ENCODE peak calls at places on chromosome 3, in four cellular contexts. One of them, this sample, is unnamed.

GRCh38 chr3:109413049-109413448 is 75.7 kb upstream of the DPPA4 start:
- DNase-seq in uterus: no peak
- DNase-seq in adrenal gland: no peak
- DNase-seq in heart left ventricle: no peak
- DNase-seq in this sample: no peak

GRCh38 chr3:172042136-172042535 is 2.8 kb downstream of the FNDC3B start:
- DNase-seq in uterus: no peak
- DNase-seq in adrenal gland: no peak
- DNase-seq in heart left ventricle: no peak
- DNase-seq in this sample: no peak

GRCh38 chr3:13148561-13149330 is 75.5 kb upstream of the IQSEC1 start:
- DNase-seq in uterus: no peak
- DNase-seq in adrenal gland: no peak
- DNase-seq in heart left ventricle: no peak
- DNase-seq in this sample: no peak

GRCh38 chr3:133803474-133803873 is 2.1 kb upstream of the SRPRB start:
- DNase-seq in uterus: no peak
- DNase-seq in adrenal gland: no peak
- DNase-seq in heart left ventricle: no peak
- DNase-seq in this sample: no peak

GRCh38 chr3:69806735-69807438 is 67.6 kb downstream of the MITF start:
- DNase-seq in uterus: no peak
- DNase-seq in adrenal gland: no peak
- DNase-seq in heart left ventricle: no peak
- DNase-seq in this sample: no peak

GRCh38 chr3:132629928-132630327 is 29.7 kb downstream of the ACAD11 start:
- DNase-seq in uterus: no peak
- DNase-seq in adrenal gland: no peak
- DNase-seq in heart left ventricle: no peak
- DNase-seq in this sample: no peak

GRCh38 chr3:195001961-195002861 is 268.7 kb downstream of the XXYLT1 start:
- DNase-seq in uterus: peak; percentile 36
- DNase-seq in adrenal gland: no peak
- DNase-seq in heart left ventricle: peak; percentile 79
- DNase-seq in this sample: no peak

GRCh38 chr3:51719413-51720025 is 12.7 kb downstream of the GRM2 start:
- DNase-seq in uterus: no peak
- DNase-seq in adrenal gland: no peak
- DNase-seq in heart left ventricle: no peak
- DNase-seq in this sample: no peak

GRCh38 chr3:27166888-27167287 is 202.3 kb downstream of the NEK10 start:
- DNase-seq in uterus: no peak
- DNase-seq in adrenal gland: no peak
- DNase-seq in heart left ventricle: no peak
- DNase-seq in this sample: no peak

GRCh38 chr3:46829699-46830208 is 33.5 kb downstream of the MYL3 start:
- DNase-seq in uterus: no peak
- DNase-seq in adrenal gland: no peak
- DNase-seq in heart left ventricle: no peak
- DNase-seq in this sample: no peak

GRCh38 chr3:184727357-184728060 is 15.6 kb upstream of the MAGEF1 start:
- DNase-seq in uterus: peak; percentile 82
- DNase-seq in adrenal gland: peak; percentile 56
- DNase-seq in heart left ventricle: peak; percentile 66
- DNase-seq in this sample: no peak

GRCh38 chr3:187130346-187131066 is 8.8 kb downstream of the RPL39L start:
- DNase-seq in uterus: no peak
- DNase-seq in adrenal gland: no peak
- DNase-seq in heart left ventricle: no peak
- DNase-seq in this sample: no peak

GRCh38 chr3:163768048-163768447 is 1310.2 kb downstream of the SI start:
- DNase-seq in uterus: no peak
- DNase-seq in adrenal gland: no peak
- DNase-seq in heart left ventricle: no peak
- DNase-seq in this sample: no peak

GRCh38 chr3:154818676-154819255 is 261.4 kb upstream of the MME start:
- DNase-seq in uterus: no peak
- DNase-seq in adrenal gland: no peak
- DNase-seq in heart left ventricle: no peak
- DNase-seq in this sample: no peak

GRCh38 chr3:185824051-185824466 is 783 bp downstream of the IGF2BP2 start:
- DNase-seq in uterus: peak; percentile 27
- DNase-seq in adrenal gland: peak; percentile 51
- DNase-seq in heart left ventricle: peak; percentile 30
- DNase-seq in this sample: no peak
- TF ChIP-seq POLR2A in uterus: no peak
- TF ChIP-seq POLR2A in adrenal gland: no peak
- TF ChIP-seq POLR2A in heart left ventricle: no peak
- TF ChIP-seq POLR2A in this sample: no peak

DNA sequence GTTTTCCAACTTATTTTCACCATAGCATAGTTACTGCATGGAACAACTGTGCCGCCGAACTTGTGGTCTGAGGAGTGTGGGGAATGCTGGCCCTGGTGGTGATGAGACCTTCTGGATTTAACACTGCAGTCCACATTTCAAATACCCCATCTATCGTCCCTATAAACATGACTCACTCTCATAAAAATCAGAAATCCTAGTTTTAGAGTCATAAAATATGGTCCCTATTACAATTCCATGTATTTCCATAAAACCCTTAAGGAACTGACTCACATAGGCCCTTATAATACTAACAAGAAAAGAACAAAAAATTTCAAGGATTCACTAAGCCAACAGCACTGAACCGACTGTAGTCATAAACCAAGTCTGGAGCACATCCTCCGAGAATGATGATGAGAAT is 147.2 kb downstream of the FOXP1 start:
- DNase-seq in uterus: no peak
- DNase-seq in adrenal gland: no peak
- DNase-seq in heart left ventricle: no peak
- DNase-seq in this sample: no peak
- H3K4me3 ChIP-seq in uterus: no peak overlapping the region
- H3K4me3 ChIP-seq in adrenal gland: no peak overlapping the region
- H3K4me3 ChIP-seq in heart left ventricle: no peak overlapping the region
- H3K4me3 ChIP-seq in this sample: no peak overlapping the region

GRCh38 chr3:14424711-14425573 is 22.5 kb downstream of the SLC6A6 start:
- DNase-seq in uterus: no peak
- DNase-seq in adrenal gland: no peak
- DNase-seq in heart left ventricle: no peak
- DNase-seq in this sample: no peak

GRCh38 chr3:14423963-14424362 is 21.6 kb downstream of the SLC6A6 start:
- DNase-seq in uterus: no peak
- DNase-seq in adrenal gland: no peak
- DNase-seq in heart left ventricle: no peak
- DNase-seq in this sample: no peak

GRCh38 chr3:14423197-14423743 is 20.9 kb downstream of the SLC6A6 start:
- DNase-seq in uterus: no peak
- DNase-seq in adrenal gland: no peak
- DNase-seq in heart left ventricle: no peak
- DNase-seq in this sample: no peak

GRCh38 chr3:14426305-14426620 is 23.9 kb downstream of the SLC6A6 start:
- DNase-seq in uterus: no peak
- DNase-seq in adrenal gland: no peak
- DNase-seq in heart left ventricle: no peak
- DNase-seq in this sample: no peak

DNA sequence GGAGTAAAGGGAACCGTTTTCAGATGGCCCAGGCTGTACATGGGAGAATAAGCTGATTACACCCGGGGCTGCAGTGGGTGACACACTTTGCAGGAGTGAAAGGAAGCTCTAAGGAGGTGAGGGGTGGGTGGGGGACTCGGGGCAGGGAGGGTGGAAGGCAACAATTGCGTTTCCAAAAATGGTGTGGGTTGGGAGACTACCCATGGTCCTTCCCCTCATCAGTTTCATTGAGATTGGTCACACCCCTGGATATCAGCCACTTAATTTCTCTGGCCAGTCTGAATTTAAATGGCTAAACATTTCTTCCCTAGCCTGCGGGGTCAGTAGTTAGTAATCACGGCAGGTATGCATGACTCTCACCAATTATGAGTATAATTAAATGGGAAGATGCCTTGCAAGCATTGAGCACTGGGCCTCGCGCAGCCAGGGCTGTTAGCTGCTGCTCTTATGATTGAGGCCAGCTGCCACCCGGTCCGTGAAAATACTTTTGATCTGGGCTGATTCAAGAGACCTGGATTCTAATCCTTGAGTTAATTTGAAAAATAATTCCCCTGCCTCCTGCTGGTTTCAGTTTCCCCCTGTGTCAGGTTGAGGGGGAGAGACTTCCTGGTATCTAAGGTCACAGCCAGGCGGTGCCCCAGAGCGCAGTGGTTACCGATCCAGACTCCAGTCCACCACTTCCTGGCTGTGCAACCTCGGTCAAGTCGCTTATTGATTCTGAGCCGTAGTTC is 23.3 kb downstream of the SLC6A6 start:
- DNase-seq in uterus: no peak
- DNase-seq in adrenal gland: no peak
- DNase-seq in heart left ventricle: no peak
- DNase-seq in this sample: no peak
- H3K4me1 ChIP-seq in uterus: no peaks in the 10 kb centered on the region
- H3K4me1 ChIP-seq in adrenal gland: peaks cover 52% of the 10 kb centered on the region
- H3K4me1 ChIP-seq in heart left ventricle: no peaks in the 10 kb centered on the region
- H3K4me1 ChIP-seq in this sample: peaks cover 32% of the 10 kb centered on the region

GRCh38 chr3:25151497-25151896 is 276.6 kb upstream of the RARB start:
- DNase-seq in uterus: no peak
- DNase-seq in adrenal gland: no peak
- DNase-seq in heart left ventricle: no peak
- DNase-seq in this sample: no peak
- TF ChIP-seq POLR2A in uterus: no peak
- TF ChIP-seq POLR2A in adrenal gland: no peak
- TF ChIP-seq POLR2A in heart left ventricle: no peak
- TF ChIP-seq POLR2A in this sample: no peak

DNA sequence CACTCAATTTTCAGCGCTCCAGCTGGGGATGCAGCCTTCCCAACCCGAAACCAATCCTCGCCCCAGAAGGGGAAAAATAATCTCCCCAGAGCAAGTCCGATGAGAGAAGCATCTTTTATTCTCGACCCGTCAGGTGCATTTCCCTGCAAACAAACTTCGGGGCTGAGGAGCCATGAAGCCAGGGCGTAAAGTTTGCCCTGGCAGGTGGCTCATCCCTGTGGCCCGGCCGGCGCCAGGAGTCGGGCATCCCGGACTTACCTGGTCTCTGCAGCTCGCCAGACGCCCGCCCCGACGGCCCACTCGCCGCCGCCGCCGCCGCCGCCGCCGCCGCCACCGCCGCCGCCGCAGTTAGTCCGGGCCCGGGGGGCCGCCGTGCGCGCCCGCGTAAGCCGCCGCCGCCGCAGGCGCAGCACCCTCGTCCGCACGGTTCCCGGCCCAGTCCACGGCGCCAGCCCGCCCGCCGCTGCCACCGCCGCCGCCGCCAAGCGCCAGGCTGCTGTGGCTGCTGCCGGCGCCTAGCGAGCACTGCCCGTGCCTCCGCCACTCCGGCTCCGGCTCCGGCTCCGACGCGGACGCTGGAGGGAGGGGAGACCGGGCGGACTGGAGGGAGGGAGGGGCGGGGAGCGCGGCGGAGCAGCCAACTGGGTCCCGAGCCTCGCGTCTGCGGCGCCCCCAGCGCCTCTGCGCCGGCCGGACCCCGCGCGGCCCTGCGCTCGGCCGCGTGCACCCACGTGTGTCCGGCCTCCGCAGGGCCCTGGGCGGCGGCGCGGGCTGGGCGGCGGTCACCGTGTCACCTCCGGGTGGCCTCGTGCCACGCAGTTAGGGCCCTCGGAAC is at the start of gene CNTN3:
- DNase-seq in uterus: no peak
- DNase-seq in adrenal gland: peak; percentile 20
- DNase-seq in heart left ventricle: peak; percentile 21
- DNase-seq in this sample: no peak
- H3K4me3 ChIP-seq in uterus: no peak within 1 kb of the TSS
- H3K4me3 ChIP-seq in adrenal gland: no peak within 1 kb of the TSS
- H3K4me3 ChIP-seq in heart left ventricle: peak within 1 kb of the TSS; percentile 39
- H3K4me3 ChIP-seq in this sample: peak within 1 kb of the TSS; percentile 10

GRCh38 chr3:177134166-177134565 is 63.1 kb downstream of the TBL1XR1 start:
- DNase-seq in uterus: no peak
- DNase-seq in adrenal gland: no peak
- DNase-seq in heart left ventricle: no peak
- DNase-seq in this sample: no peak

GRCh38 chr3:177131927-177132636 is 65.2 kb downstream of the TBL1XR1 start:
- DNase-seq in uterus: no peak
- DNase-seq in adrenal gland: no peak
- DNase-seq in heart left ventricle: no peak
- DNase-seq in this sample: no peak

GRCh38 chr3:177135841-177136492 is 61.3 kb downstream of the TBL1XR1 start:
- DNase-seq in uterus: no peak
- DNase-seq in adrenal gland: no peak
- DNase-seq in heart left ventricle: no peak
- DNase-seq in this sample: no peak

GRCh38 chr3:177136715-177137114 is 60.6 kb downstream of the TBL1XR1 start:
- DNase-seq in uterus: no peak
- DNase-seq in adrenal gland: no peak
- DNase-seq in heart left ventricle: no peak
- DNase-seq in this sample: no peak

GRCh38 chr3:177134811-177135210 is 62.5 kb downstream of the TBL1XR1 start:
- DNase-seq in uterus: no peak
- DNase-seq in adrenal gland: no peak
- DNase-seq in heart left ventricle: no peak
- DNase-seq in this sample: no peak
- H3K4me1 ChIP-seq in uterus: peaks cover 3% of the 10 kb centered on the region
- H3K4me1 ChIP-seq in adrenal gland: peaks cover 27% of the 10 kb centered on the region
- H3K4me1 ChIP-seq in heart left ventricle: peaks cover 3% of the 10 kb centered on the region
- H3K4me1 ChIP-seq in this sample: peaks cover 8% of the 10 kb centered on the region